ENCODE peak calls at places on chromosomes 4 and X, in eight cellular contexts. One of them, this sample, is unnamed.

GRCh38 chr4:52995341-52996030 is 133.4 kb downstream of the RASL11B start:
- DNase-seq in left cardiac atrium: no peak
- DNase-seq in activated T-cell treated with anti-CD3 and anti-CD28 coated beads, Interleukin-2, amount 50 U/mL, for 72 hours: no peak
- DNase-seq in DND-41: no peak
- DNase-seq in stimulated activated naive CD8-positive, alpha-beta T cell treated with anti-CD3 and anti-CD28 coated beads, Interleukin-15, Interleukin-2, amounts not matched to agents 100 U/mL and 50 U/mL, for 24 hours: no peak
- DNase-seq in PC-3: no peak
- DNase-seq in NCI-H2029 treated with DMSO at 0.1 percent for 48 hours: no peak
- DNase-seq in colonic mucosa: no peak
- DNase-seq in this sample: no peak

GRCh38 chr4:88457307-88458090 is 580 bp downstream of the HERC5 start:
- DNase-seq in PC-3: peak
- DNase-seq in left cardiac atrium: peak
- DNase-seq in NCI-H2029 treated with DMSO at 0.1 percent for 48 hours: no peak
- DNase-seq in colonic mucosa: peak
- DNase-seq in DND-41: peak
- DNase-seq in activated T-cell treated with anti-CD3 and anti-CD28 coated beads, Interleukin-2, amount 50 U/mL, for 72 hours: peak
- DNase-seq in stimulated activated naive CD8-positive, alpha-beta T cell treated with anti-CD3 and anti-CD28 coated beads, Interleukin-15, Interleukin-2, amounts not matched to agents 100 U/mL and 50 U/mL, for 24 hours: peak
- DNase-seq in this sample: no peak

GRCh38 chrX:85994228-85994627 is 53.1 kb downstream of the CHM start:
- DNase-seq in activated T-cell treated with anti-CD3 and anti-CD28 coated beads, Interleukin-2, amount 50 U/mL, for 72 hours: no peak
- DNase-seq in NCI-H2029 treated with DMSO at 0.1 percent for 48 hours: no peak
- DNase-seq in stimulated activated naive CD8-positive, alpha-beta T cell treated with anti-CD3 and anti-CD28 coated beads, Interleukin-15, Interleukin-2, amounts not matched to agents 100 U/mL and 50 U/mL, for 24 hours: no peak
- DNase-seq in DND-41: no peak
- DNase-seq in PC-3: no peak
- DNase-seq in colonic mucosa: no peak
- DNase-seq in left cardiac atrium: no peak
- DNase-seq in this sample: no peak

GRCh38 chr4:158929939-158930344 is 161.1 kb downstream of the FNIP2 start:
- DNase-seq in activated T-cell treated with anti-CD3 and anti-CD28 coated beads, Interleukin-2, amount 50 U/mL, for 72 hours: no peak
- DNase-seq in PC-3: no peak
- DNase-seq in colonic mucosa: no peak
- DNase-seq in stimulated activated naive CD8-positive, alpha-beta T cell treated with anti-CD3 and anti-CD28 coated beads, Interleukin-15, Interleukin-2, amounts not matched to agents 100 U/mL and 50 U/mL, for 24 hours: no peak
- DNase-seq in NCI-H2029 treated with DMSO at 0.1 percent for 48 hours: no peak
- DNase-seq in left cardiac atrium: no peak
- DNase-seq in DND-41: peak
- DNase-seq in this sample: no peak

GRCh38 chr4:125590158-125590557 is 275.4 kb downstream of the FAT4 start:
- DNase-seq in stimulated activated naive CD8-positive, alpha-beta T cell treated with anti-CD3 and anti-CD28 coated beads, Interleukin-15, Interleukin-2, amounts not matched to agents 100 U/mL and 50 U/mL, for 24 hours: no peak
- DNase-seq in PC-3: no peak
- DNase-seq in NCI-H2029 treated with DMSO at 0.1 percent for 48 hours: no peak
- DNase-seq in colonic mucosa: no peak
- DNase-seq in left cardiac atrium: no peak
- DNase-seq in activated T-cell treated with anti-CD3 and anti-CD28 coated beads, Interleukin-2, amount 50 U/mL, for 72 hours: no peak
- DNase-seq in DND-41: no peak
- DNase-seq in this sample: no peak

GRCh38 chr4:139266583-139267257 is 13.3 kb downstream of the MGARP start:
- DNase-seq in DND-41: peak
- DNase-seq in colonic mucosa: peak
- DNase-seq in PC-3: no peak
- DNase-seq in NCI-H2029 treated with DMSO at 0.1 percent for 48 hours: no peak
- DNase-seq in activated T-cell treated with anti-CD3 and anti-CD28 coated beads, Interleukin-2, amount 50 U/mL, for 72 hours: peak
- DNase-seq in stimulated activated naive CD8-positive, alpha-beta T cell treated with anti-CD3 and anti-CD28 coated beads, Interleukin-15, Interleukin-2, amounts not matched to agents 100 U/mL and 50 U/mL, for 24 hours: peak
- DNase-seq in left cardiac atrium: peak
- DNase-seq in this sample: peak

GRCh38 chr4:82787342-82787741 is 11.3 kb downstream of the SCD5 start:
- DNase-seq in left cardiac atrium: peak
- DNase-seq in colonic mucosa: no peak
- DNase-seq in PC-3: peak
- DNase-seq in stimulated activated naive CD8-positive, alpha-beta T cell treated with anti-CD3 and anti-CD28 coated beads, Interleukin-15, Interleukin-2, amounts not matched to agents 100 U/mL and 50 U/mL, for 24 hours: no peak
- DNase-seq in activated T-cell treated with anti-CD3 and anti-CD28 coated beads, Interleukin-2, amount 50 U/mL, for 72 hours: no peak
- DNase-seq in DND-41: no peak
- DNase-seq in NCI-H2029 treated with DMSO at 0.1 percent for 48 hours: no peak
- DNase-seq in this sample: no peak

GRCh38 chr4:150768492-150768891 is 186.5 kb downstream of the MAB21L2 start:
- DNase-seq in left cardiac atrium: no peak
- DNase-seq in colonic mucosa: no peak
- DNase-seq in activated T-cell treated with anti-CD3 and anti-CD28 coated beads, Interleukin-2, amount 50 U/mL, for 72 hours: no peak
- DNase-seq in stimulated activated naive CD8-positive, alpha-beta T cell treated with anti-CD3 and anti-CD28 coated beads, Interleukin-15, Interleukin-2, amounts not matched to agents 100 U/mL and 50 U/mL, for 24 hours: no peak
- DNase-seq in PC-3: peak
- DNase-seq in DND-41: no peak
- DNase-seq in NCI-H2029 treated with DMSO at 0.1 percent for 48 hours: no peak
- DNase-seq in this sample: no peak

GRCh38 chr4:157992038-157992706 is 180.7 kb downstream of the GASK1B start:
- DNase-seq in colonic mucosa: peak
- DNase-seq in PC-3: peak
- DNase-seq in DND-41: peak
- DNase-seq in NCI-H2029 treated with DMSO at 0.1 percent for 48 hours: peak
- DNase-seq in left cardiac atrium: no peak
- DNase-seq in activated T-cell treated with anti-CD3 and anti-CD28 coated beads, Interleukin-2, amount 50 U/mL, for 72 hours: peak
- DNase-seq in stimulated activated naive CD8-positive, alpha-beta T cell treated with anti-CD3 and anti-CD28 coated beads, Interleukin-15, Interleukin-2, amounts not matched to agents 100 U/mL and 50 U/mL, for 24 hours: peak
- DNase-seq in this sample: peak

GRCh38 chr4:89410687-89411086 is 103.1 kb upstream of the GPRIN3 start:
- DNase-seq in DND-41: no peak
- DNase-seq in colonic mucosa: no peak
- DNase-seq in left cardiac atrium: no peak
- DNase-seq in NCI-H2029 treated with DMSO at 0.1 percent for 48 hours: no peak
- DNase-seq in activated T-cell treated with anti-CD3 and anti-CD28 coated beads, Interleukin-2, amount 50 U/mL, for 72 hours: no peak
- DNase-seq in PC-3: no peak
- DNase-seq in stimulated activated naive CD8-positive, alpha-beta T cell treated with anti-CD3 and anti-CD28 coated beads, Interleukin-15, Interleukin-2, amounts not matched to agents 100 U/mL and 50 U/mL, for 24 hours: no peak
- DNase-seq in this sample: no peak

GRCh38 chrX:30864383-30864785 is 24.7 kb downstream of the TAB3 start:
- DNase-seq in colonic mucosa: no peak
- DNase-seq in PC-3: no peak
- DNase-seq in left cardiac atrium: no peak
- DNase-seq in NCI-H2029 treated with DMSO at 0.1 percent for 48 hours: no peak
- DNase-seq in stimulated activated naive CD8-positive, alpha-beta T cell treated with anti-CD3 and anti-CD28 coated beads, Interleukin-15, Interleukin-2, amounts not matched to agents 100 U/mL and 50 U/mL, for 24 hours: no peak
- DNase-seq in DND-41: no peak
- DNase-seq in activated T-cell treated with anti-CD3 and anti-CD28 coated beads, Interleukin-2, amount 50 U/mL, for 72 hours: no peak
- DNase-seq in this sample: no peak

GRCh38 chrX:15675490-15675921 is 10.9 kb upstream of the CLTRN start:
- DNase-seq in colonic mucosa: peak
- DNase-seq in DND-41: no peak
- DNase-seq in activated T-cell treated with anti-CD3 and anti-CD28 coated beads, Interleukin-2, amount 50 U/mL, for 72 hours: peak
- DNase-seq in PC-3: peak
- DNase-seq in left cardiac atrium: peak
- DNase-seq in NCI-H2029 treated with DMSO at 0.1 percent for 48 hours: peak
- DNase-seq in stimulated activated naive CD8-positive, alpha-beta T cell treated with anti-CD3 and anti-CD28 coated beads, Interleukin-15, Interleukin-2, amounts not matched to agents 100 U/mL and 50 U/mL, for 24 hours: peak
- DNase-seq in this sample: no peak

GRCh38 chr4:94472056-94472826 is 20.5 kb downstream of the PDLIM5 start:
- DNase-seq in DND-41: no peak
- DNase-seq in colonic mucosa: no peak
- DNase-seq in activated T-cell treated with anti-CD3 and anti-CD28 coated beads, Interleukin-2, amount 50 U/mL, for 72 hours: no peak
- DNase-seq in left cardiac atrium: no peak
- DNase-seq in NCI-H2029 treated with DMSO at 0.1 percent for 48 hours: peak
- DNase-seq in PC-3: peak
- DNase-seq in stimulated activated naive CD8-positive, alpha-beta T cell treated with anti-CD3 and anti-CD28 coated beads, Interleukin-15, Interleukin-2, amounts not matched to agents 100 U/mL and 50 U/mL, for 24 hours: no peak
- DNase-seq in this sample: no peak

This sample was measured in cerebellar cortex.